ENCODE peak calls at places on chromosomes 11 and 22, in seven cellular contexts. F, H, G, E, U, R and D are unnamed samples.
A peak's percentile ranks its signal among the peaks of the same experiment; 100 is the strongest.

GRCh38 chr11:78268516-78269410 is 80.0 kb downstream of the USP35 start:
- DNase-seq in G (no peak), U (no peak), H (no peak), R (no peak), F (no peak), E (no peak), D (no peak)

GRCh38 chr11:33777906-33778305 is 3.6 kb upstream of the FBXO3 start:
- DNase-seq in R (no peak), G (no peak), F (no peak), H (no peak), E (no peak), U (no peak), D (no peak)

GRCh38 chr11:115333951-115334350 is 170.3 kb downstream of the CADM1 start:
- DNase-seq in R (no peak), E (no peak), G (no peak), U (no peak), F (no peak), H (no peak), D (no peak)

GRCh38 chr22:42991010-42991651 is 23.8 kb downstream of the PACSIN2 start:
- DNase-seq in R (no peak), U (no peak), G (no peak), E (no peak), H (no peak), F (no peak), D (no peak)

GRCh38 chr11:116927163-116927772 is 89.8 kb upstream of the APOA1 start:
- DNase-seq in F (no peak), R (no peak), G (peak; percentile 18), H (no peak), E (peak; percentile 13), U (peak; percentile 23), D (no peak)

GRCh38 chr11:14417975-14418374 is 59.0 kb upstream of the RRAS2 start:
- DNase-seq in E (no peak), G (no peak), F (no peak), U (no peak), H (no peak), R (no peak), D (no peak)

GRCh38 chr11:15493921-15494630 is 379.4 kb downstream of the INSC start:
- DNase-seq in U (no peak), G (peak; percentile 38), H (no peak), F (no peak), E (no peak), R (no peak), D (no peak)

GRCh38 chr22:16783930-16784354 is 41.3 kb downstream of the XKR3 start:
- DNase-seq in U (peak; percentile 86), G (peak; percentile 9), F (no peak), R (no peak), E (peak; percentile 5), H (no peak), D (no peak)

GRCh38 chr11:57370251-57370650 is 10.7 kb downstream of the PRG3 start:
- DNase-seq in F (no peak), G (no peak), E (no peak), H (no peak), R (no peak), U (no peak), D (no peak)

GRCh38 chr11:126029805-126030204 is 32.9 kb downstream of the CDON start:
- DNase-seq in G (no peak), R (no peak), H (no peak), E (peak; percentile 33), U (no peak), F (no peak), D (no peak)

GRCh38 chr11:126035718-126036117 is 26.9 kb downstream of the CDON start:
- DNase-seq in R (no peak), F (no peak), G (no peak), E (no peak), H (no peak), U (no peak), D (no peak)

GRCh38 chr11:126034880-126035279 is 27.8 kb downstream of the CDON start:
- DNase-seq in U (no peak), G (no peak), H (no peak), E (no peak), R (no peak), F (no peak), D (no peak)

GRCh38 chr11:126032374-126032773 is 30.3 kb downstream of the CDON start:
- DNase-seq in E (no peak), U (no peak), G (no peak), R (no peak), F (no peak), H (no peak), D (no peak)

GRCh38 chr11:126034026-126034822 is 28.4 kb downstream of the CDON start:
- DNase-seq in G (no peak), U (no peak), R (no peak), H (no peak), F (no peak), E (no peak), D (no peak)
- TF ChIP-seq POLR2AphosphoS5 in G (no peak), U (no peak), R (no peak), H (no peak), F (no peak), E (no peak), D (no peak)

DNA sequence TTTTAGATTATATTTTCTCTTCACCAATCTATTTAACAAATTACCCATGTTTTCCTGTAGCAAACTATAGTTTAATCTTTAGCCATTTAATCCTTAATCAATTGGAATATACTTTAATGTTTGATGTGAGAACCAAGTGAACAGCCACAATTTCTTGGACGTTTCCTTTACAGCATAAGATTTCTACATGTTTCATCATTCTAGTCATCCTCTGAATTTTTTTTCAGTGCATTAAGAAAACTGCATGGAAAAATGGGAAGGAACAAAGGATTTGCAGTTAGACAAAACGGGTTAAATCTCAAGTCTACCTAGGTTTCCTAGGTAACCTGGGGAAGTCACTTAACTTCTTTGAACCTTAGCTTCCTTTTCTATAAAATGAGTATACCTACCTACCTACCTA is 507.2 kb upstream of the CCDC90B start:
- DNase-seq in E (no peak), F (no peak), H (no peak), R (no peak), U (no peak), G (no peak), D (no peak)
- TF ChIP-seq TAF1 in E (no peak), F (no peak), H (no peak), R (no peak), U (no peak), G (no peak), D (no peak)

GRCh38 chr11:101863361-101863760 is 51.4 kb upstream of the CEP126 start:
- DNase-seq in U (no peak), G (no peak), H (no peak), R (no peak), E (no peak), F (no peak), D (no peak)
- TF ChIP-seq POLR2AphosphoS5 in U (no peak), G (no peak), H (no peak), R (no peak), E (no peak), F (no peak), D (no peak)

GRCh38 chr11:9057888-9058287 is 33.5 kb downstream of the SCUBE2 start:
- DNase-seq in R (no peak), G (no peak), U (no peak), F (no peak), H (no peak), E (no peak), D (no peak)

GRCh38 chr11:9053631-9054030 is 37.8 kb downstream of the SCUBE2 start:
- DNase-seq in R (no peak), G (no peak), U (no peak), F (no peak), H (no peak), E (no peak), D (no peak)

GRCh38 chr11:9060700-9061111 is 30.7 kb downstream of the SCUBE2 start:
- DNase-seq in E (peak; percentile 23), R (peak; percentile 97), H (no peak), F (peak; percentile 62), G (no peak), U (peak; percentile 59), D (peak; percentile 56)

GRCh38 chr11:9056467-9056866 is 34.9 kb downstream of the SCUBE2 start:
- DNase-seq in H (no peak), F (no peak), E (no peak), G (no peak), R (no peak), U (no peak), D (no peak)

GRCh38 chr11:9057032-9057431 is 34.4 kb downstream of the SCUBE2 start:
- DNase-seq in H (no peak), R (no peak), E (no peak), G (no peak), F (no peak), U (no peak), D (no peak)
- TF ChIP-seq TAF1 in H (no peak), R (no peak), E (no peak), G (no peak), F (no peak), U (no peak), D (no peak)

GRCh38 chr22:46074771-46075551 is 75.4 kb upstream of the PPARA start:
- DNase-seq in G (no peak), R (no peak), F (no peak), U (no peak), H (no peak), E (no peak), D (no peak)

GRCh38 chr22:46072981-46073682 is 77.2 kb upstream of the PPARA start:
- DNase-seq in E (no peak), G (no peak), F (no peak), R (no peak), H (no peak), U (no peak), D (no peak)

GRCh38 chr22:46072030-46072881 is 78.1 kb upstream of the PPARA start:
- DNase-seq in R (no peak), H (no peak), F (peak; percentile 51), U (no peak), G (no peak), E (no peak), D (no peak)

GRCh38 chr22:46075764-46076531 is 74.4 kb upstream of the PPARA start:
- DNase-seq in H (no peak), U (no peak), R (no peak), E (no peak), G (no peak), F (no peak), D (no peak)

DNA sequence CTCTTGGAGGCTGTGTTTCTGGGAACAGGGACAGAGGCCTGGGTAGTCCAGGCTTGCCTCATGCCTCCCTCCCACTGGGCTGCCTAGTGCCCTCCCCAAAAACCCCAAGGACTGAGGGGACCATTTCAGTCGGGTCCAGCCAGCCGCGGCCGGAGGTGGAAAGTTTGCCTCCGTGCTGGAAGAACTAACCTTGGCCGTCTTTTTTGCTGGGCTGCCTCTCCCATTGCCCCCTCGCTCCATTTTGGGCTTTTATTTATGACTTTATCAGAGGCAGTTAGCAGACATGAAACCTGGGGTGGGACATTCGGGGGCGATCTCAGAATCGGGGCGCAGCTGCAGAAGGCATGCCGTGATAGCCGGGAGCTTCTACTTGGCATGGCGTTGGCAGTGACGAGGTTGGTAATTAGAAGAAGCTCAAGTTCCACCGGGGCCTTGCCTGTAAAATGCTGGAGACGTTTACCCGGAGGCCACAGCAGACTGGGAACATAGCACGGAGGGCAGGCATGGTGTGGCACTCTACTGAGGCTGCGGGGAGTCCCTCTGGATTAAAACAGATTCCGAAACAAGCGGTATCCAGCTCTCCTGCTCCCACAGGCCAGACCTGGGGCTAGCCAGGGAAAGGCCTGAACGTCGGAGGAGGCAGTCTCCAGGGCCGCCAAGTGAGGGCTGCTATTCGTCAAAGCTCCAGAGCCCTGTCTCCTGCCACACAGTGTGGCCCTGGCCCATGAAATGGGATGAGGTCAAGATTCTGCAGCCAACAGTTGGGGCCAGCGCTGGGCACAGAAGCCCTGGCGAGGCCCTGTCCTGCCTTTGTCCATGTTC is 76.4 kb upstream of the PPARA start:
- DNase-seq in U (no peak), F (no peak), H (no peak), E (no peak), G (no peak), R (no peak), D (no peak)
- TF ChIP-seq POLR2AphosphoS5 in U (no peak), F (no peak), H (no peak), E (no peak), G (no peak), R (no peak), D (no peak)